ENCODE peak calls at places on chromosomes 5 and 9, in four cellular contexts. One of them, this sample, is unnamed.

GRCh38 chr9:100322954-100323536 is 29.7 kb downstream of the TEX10 start:
- DNase-seq in mesenteric fat pad: no peak
- DNase-seq in AML-193: peak
- DNase-seq in naive thymus-derived CD8-positive, alpha-beta T cell: no peak
- DNase-seq in this sample: peak

GRCh38 chr9:124333180-124333579 is 75.4 kb downstream of the NEK6 start:
- DNase-seq in naive thymus-derived CD8-positive, alpha-beta T cell: no peak
- DNase-seq in AML-193: no peak
- DNase-seq in mesenteric fat pad: no peak
- DNase-seq in this sample: no peak

GRCh38 chr9:36207016-36207415 is 16.3 kb downstream of the CLTA start:
- DNase-seq in AML-193: no peak
- DNase-seq in mesenteric fat pad: no peak
- DNase-seq in naive thymus-derived CD8-positive, alpha-beta T cell: no peak
- DNase-seq in this sample: no peak

GRCh38 chr9:7172445-7173115 is 414.8 kb downstream of the KDM4C start:
- DNase-seq in mesenteric fat pad: no peak
- DNase-seq in naive thymus-derived CD8-positive, alpha-beta T cell: no peak
- DNase-seq in AML-193: no peak
- DNase-seq in this sample: no peak

GRCh38 chr5:179152144-179152895 is 92.1 kb downstream of the ZNF354C start:
- DNase-seq in naive thymus-derived CD8-positive, alpha-beta T cell: no peak
- DNase-seq in AML-193: no peak
- DNase-seq in mesenteric fat pad: no peak
- DNase-seq in this sample: no peak

GRCh38 chr9:120265791-120266190 is 314.2 kb downstream of the CDK5RAP2 start:
- DNase-seq in naive thymus-derived CD8-positive, alpha-beta T cell: no peak
- DNase-seq in mesenteric fat pad: no peak
- DNase-seq in AML-193: no peak
- DNase-seq in this sample: no peak

GRCh38 chr5:5381259-5382006 is 41.0 kb upstream of the ICE1 start:
- DNase-seq in naive thymus-derived CD8-positive, alpha-beta T cell: no peak
- DNase-seq in mesenteric fat pad: no peak
- DNase-seq in AML-193: no peak
- DNase-seq in this sample: no peak

GRCh38 chr9:96051423-96051822 is 175.9 kb downstream of the ERCC6L2 start:
- DNase-seq in naive thymus-derived CD8-positive, alpha-beta T cell: no peak
- DNase-seq in mesenteric fat pad: no peak
- DNase-seq in AML-193: no peak
- DNase-seq in this sample: no peak

GRCh38 chr9:17520264-17521058 is 58.4 kb upstream of the SH3GL2 start:
- DNase-seq in AML-193: no peak
- DNase-seq in mesenteric fat pad: no peak
- DNase-seq in naive thymus-derived CD8-positive, alpha-beta T cell: no peak
- DNase-seq in this sample: no peak

GRCh38 chr5:154302181-154302580 is 111.6 kb downstream of the GALNT10 start:
- DNase-seq in AML-193: no peak
- DNase-seq in naive thymus-derived CD8-positive, alpha-beta T cell: no peak
- DNase-seq in mesenteric fat pad: no peak
- DNase-seq in this sample: no peak

GRCh38 chr9:15271403-15271802 is 35.6 kb downstream of the TTC39B start:
- DNase-seq in naive thymus-derived CD8-positive, alpha-beta T cell: no peak
- DNase-seq in AML-193: no peak
- DNase-seq in mesenteric fat pad: no peak
- DNase-seq in this sample: peak

GRCh38 chr9:127545196-127546124 is 66.6 kb upstream of the STXBP1 start:
- DNase-seq in AML-193: no peak
- DNase-seq in naive thymus-derived CD8-positive, alpha-beta T cell: no peak
- DNase-seq in mesenteric fat pad: no peak
- DNase-seq in this sample: no peak

GRCh38 chr9:127561491-127562270 is 50.4 kb upstream of the STXBP1 start:
- DNase-seq in AML-193: peak
- DNase-seq in naive thymus-derived CD8-positive, alpha-beta T cell: no peak
- DNase-seq in mesenteric fat pad: no peak
- DNase-seq in this sample: no peak

GRCh38 chr5:21646469-21646868 is 1206.7 kb downstream of the CDH12 start:
- DNase-seq in mesenteric fat pad: no peak
- DNase-seq in naive thymus-derived CD8-positive, alpha-beta T cell: no peak
- DNase-seq in AML-193: no peak
- DNase-seq in this sample: no peak

GRCh38 chr5:109880907-109881685 is 191.4 kb downstream of the MAN2A1 start:
- DNase-seq in naive thymus-derived CD8-positive, alpha-beta T cell: peak
- DNase-seq in mesenteric fat pad: no peak
- DNase-seq in AML-193: no peak
- DNase-seq in this sample: no peak

This sample was measured in effector memory CD8-positive, alpha-beta T cell.